ENCODE peak calls at places on chromosomes 16 and 17, in seven cellular contexts. One of them, this sample, is unnamed.

GRCh38 chr17:40557531-40558299 is 7.6 kb downstream of the CCR7 start:
- DNase-seq in stimulated activated CD4-positive, alpha-beta T cell treated with anti-CD3 and anti-CD28 coated beads, Interleukin-4, amount 100 ng/mL, for 4 hours: no peak
- DNase-seq in body of pancreas: no peak
- DNase-seq in cardiac muscle cell: no peak
- DNase-seq in stimulated activated naive CD8-positive, alpha-beta T cell treated with anti-CD3 and anti-CD28 coated beads, Interleukin-15, amount 100 ng/mL, for 72 hours: peak
- DNase-seq in CD4-positive, CD25-positive, alpha-beta regulatory T cell: no peak
- DNase-seq in activated CD4-positive, alpha-beta T cell treated with anti-CD3 and anti-CD28 coated beads for 1 hour: no peak
- DNase-seq in this sample: no peak

GRCh38 chr17:21029032-21029431 is 13.8 kb downstream of the USP22 start:
- DNase-seq in activated CD4-positive, alpha-beta T cell treated with anti-CD3 and anti-CD28 coated beads for 1 hour: no peak
- DNase-seq in cardiac muscle cell: no peak
- DNase-seq in stimulated activated CD4-positive, alpha-beta T cell treated with anti-CD3 and anti-CD28 coated beads, Interleukin-4, amount 100 ng/mL, for 4 hours: peak
- DNase-seq in stimulated activated naive CD8-positive, alpha-beta T cell treated with anti-CD3 and anti-CD28 coated beads, Interleukin-15, amount 100 ng/mL, for 72 hours: peak
- DNase-seq in CD4-positive, CD25-positive, alpha-beta regulatory T cell: peak
- DNase-seq in body of pancreas: peak
- DNase-seq in this sample: no peak

GRCh38 chr17:49554694-49555494 is 20.8 kb upstream of the NXPH3 start:
- DNase-seq in CD4-positive, CD25-positive, alpha-beta regulatory T cell: no peak
- DNase-seq in body of pancreas: no peak
- DNase-seq in stimulated activated CD4-positive, alpha-beta T cell treated with anti-CD3 and anti-CD28 coated beads, Interleukin-4, amount 100 ng/mL, for 4 hours: no peak
- DNase-seq in activated CD4-positive, alpha-beta T cell treated with anti-CD3 and anti-CD28 coated beads for 1 hour: no peak
- DNase-seq in stimulated activated naive CD8-positive, alpha-beta T cell treated with anti-CD3 and anti-CD28 coated beads, Interleukin-15, amount 100 ng/mL, for 72 hours: no peak
- DNase-seq in cardiac muscle cell: no peak
- DNase-seq in this sample: no peak

GRCh38 chr17:76546556-76547182 is 6.8 kb downstream of the PRCD start:
- DNase-seq in CD4-positive, CD25-positive, alpha-beta regulatory T cell: no peak
- DNase-seq in activated CD4-positive, alpha-beta T cell treated with anti-CD3 and anti-CD28 coated beads for 1 hour: no peak
- DNase-seq in stimulated activated CD4-positive, alpha-beta T cell treated with anti-CD3 and anti-CD28 coated beads, Interleukin-4, amount 100 ng/mL, for 4 hours: no peak
- DNase-seq in body of pancreas: no peak
- DNase-seq in stimulated activated naive CD8-positive, alpha-beta T cell treated with anti-CD3 and anti-CD28 coated beads, Interleukin-15, amount 100 ng/mL, for 72 hours: no peak
- DNase-seq in cardiac muscle cell: no peak
- DNase-seq in this sample: no peak

GRCh38 chr17:55635253-55635766 is 87.4 kb downstream of the TMEM100 start:
- DNase-seq in CD4-positive, CD25-positive, alpha-beta regulatory T cell: no peak
- DNase-seq in activated CD4-positive, alpha-beta T cell treated with anti-CD3 and anti-CD28 coated beads for 1 hour: no peak
- DNase-seq in stimulated activated CD4-positive, alpha-beta T cell treated with anti-CD3 and anti-CD28 coated beads, Interleukin-4, amount 100 ng/mL, for 4 hours: no peak
- DNase-seq in stimulated activated naive CD8-positive, alpha-beta T cell treated with anti-CD3 and anti-CD28 coated beads, Interleukin-15, amount 100 ng/mL, for 72 hours: no peak
- DNase-seq in body of pancreas: no peak
- DNase-seq in cardiac muscle cell: no peak
- DNase-seq in this sample: no peak

GRCh38 chr16:75501359-75501758 is 6.1 kb upstream of the CHST6 start:
- DNase-seq in activated CD4-positive, alpha-beta T cell treated with anti-CD3 and anti-CD28 coated beads for 1 hour: no peak
- DNase-seq in stimulated activated CD4-positive, alpha-beta T cell treated with anti-CD3 and anti-CD28 coated beads, Interleukin-4, amount 100 ng/mL, for 4 hours: no peak
- DNase-seq in cardiac muscle cell: no peak
- DNase-seq in stimulated activated naive CD8-positive, alpha-beta T cell treated with anti-CD3 and anti-CD28 coated beads, Interleukin-15, amount 100 ng/mL, for 72 hours: no peak
- DNase-seq in body of pancreas: no peak
- DNase-seq in CD4-positive, CD25-positive, alpha-beta regulatory T cell: no peak
- DNase-seq in this sample: no peak

GRCh38 chr17:37742762-37743611 is 1.9 kb downstream of the HNF1B start:
- DNase-seq in CD4-positive, CD25-positive, alpha-beta regulatory T cell: peak
- DNase-seq in stimulated activated CD4-positive, alpha-beta T cell treated with anti-CD3 and anti-CD28 coated beads, Interleukin-4, amount 100 ng/mL, for 4 hours: no peak
- DNase-seq in body of pancreas: peak
- DNase-seq in cardiac muscle cell: peak
- DNase-seq in stimulated activated naive CD8-positive, alpha-beta T cell treated with anti-CD3 and anti-CD28 coated beads, Interleukin-15, amount 100 ng/mL, for 72 hours: peak
- DNase-seq in activated CD4-positive, alpha-beta T cell treated with anti-CD3 and anti-CD28 coated beads for 1 hour: no peak
- DNase-seq in this sample: no peak

GRCh38 chr17:74137416-74137815 is 66.1 kb upstream of the RPL38 start:
- DNase-seq in activated CD4-positive, alpha-beta T cell treated with anti-CD3 and anti-CD28 coated beads for 1 hour: no peak
- DNase-seq in body of pancreas: no peak
- DNase-seq in CD4-positive, CD25-positive, alpha-beta regulatory T cell: no peak
- DNase-seq in stimulated activated naive CD8-positive, alpha-beta T cell treated with anti-CD3 and anti-CD28 coated beads, Interleukin-15, amount 100 ng/mL, for 72 hours: no peak
- DNase-seq in stimulated activated CD4-positive, alpha-beta T cell treated with anti-CD3 and anti-CD28 coated beads, Interleukin-4, amount 100 ng/mL, for 4 hours: no peak
- DNase-seq in cardiac muscle cell: no peak
- DNase-seq in this sample: no peak

GRCh38 chr17:21019976-21020575 is 22.7 kb downstream of the USP22 start:
- DNase-seq in stimulated activated CD4-positive, alpha-beta T cell treated with anti-CD3 and anti-CD28 coated beads, Interleukin-4, amount 100 ng/mL, for 4 hours: peak
- DNase-seq in body of pancreas: no peak
- DNase-seq in CD4-positive, CD25-positive, alpha-beta regulatory T cell: peak
- DNase-seq in stimulated activated naive CD8-positive, alpha-beta T cell treated with anti-CD3 and anti-CD28 coated beads, Interleukin-15, amount 100 ng/mL, for 72 hours: no peak
- DNase-seq in cardiac muscle cell: no peak
- DNase-seq in activated CD4-positive, alpha-beta T cell treated with anti-CD3 and anti-CD28 coated beads for 1 hour: peak
- DNase-seq in this sample: peak

GRCh38 chr17:79955961-79956735 is 79.5 kb downstream of the TBC1D16 start:
- DNase-seq in cardiac muscle cell: no peak
- DNase-seq in CD4-positive, CD25-positive, alpha-beta regulatory T cell: no peak
- DNase-seq in activated CD4-positive, alpha-beta T cell treated with anti-CD3 and anti-CD28 coated beads for 1 hour: no peak
- DNase-seq in stimulated activated CD4-positive, alpha-beta T cell treated with anti-CD3 and anti-CD28 coated beads, Interleukin-4, amount 100 ng/mL, for 4 hours: no peak
- DNase-seq in stimulated activated naive CD8-positive, alpha-beta T cell treated with anti-CD3 and anti-CD28 coated beads, Interleukin-15, amount 100 ng/mL, for 72 hours: no peak
- DNase-seq in body of pancreas: peak
- DNase-seq in this sample: no peak

GRCh38 chr17:57670769-57671545 is 74.1 kb downstream of the CCDC182 start:
- DNase-seq in activated CD4-positive, alpha-beta T cell treated with anti-CD3 and anti-CD28 coated beads for 1 hour: no peak
- DNase-seq in stimulated activated naive CD8-positive, alpha-beta T cell treated with anti-CD3 and anti-CD28 coated beads, Interleukin-15, amount 100 ng/mL, for 72 hours: peak
- DNase-seq in body of pancreas: no peak
- DNase-seq in cardiac muscle cell: no peak
- DNase-seq in stimulated activated CD4-positive, alpha-beta T cell treated with anti-CD3 and anti-CD28 coated beads, Interleukin-4, amount 100 ng/mL, for 4 hours: no peak
- DNase-seq in CD4-positive, CD25-positive, alpha-beta regulatory T cell: peak
- DNase-seq in this sample: no peak

GRCh38 chr16:25896412-25896811 is 204.7 kb downstream of the HS3ST4 start:
- DNase-seq in CD4-positive, CD25-positive, alpha-beta regulatory T cell: no peak
- DNase-seq in cardiac muscle cell: no peak
- DNase-seq in stimulated activated naive CD8-positive, alpha-beta T cell treated with anti-CD3 and anti-CD28 coated beads, Interleukin-15, amount 100 ng/mL, for 72 hours: no peak
- DNase-seq in body of pancreas: peak
- DNase-seq in activated CD4-positive, alpha-beta T cell treated with anti-CD3 and anti-CD28 coated beads for 1 hour: no peak
- DNase-seq in stimulated activated CD4-positive, alpha-beta T cell treated with anti-CD3 and anti-CD28 coated beads, Interleukin-4, amount 100 ng/mL, for 4 hours: no peak
- DNase-seq in this sample: no peak

GRCh38 chr17:35242158-35242804 is 591 bp upstream of the SLFN5 start:
- DNase-seq in CD4-positive, CD25-positive, alpha-beta regulatory T cell: peak
- DNase-seq in stimulated activated CD4-positive, alpha-beta T cell treated with anti-CD3 and anti-CD28 coated beads, Interleukin-4, amount 100 ng/mL, for 4 hours: peak
- DNase-seq in body of pancreas: peak
- DNase-seq in activated CD4-positive, alpha-beta T cell treated with anti-CD3 and anti-CD28 coated beads for 1 hour: peak
- DNase-seq in cardiac muscle cell: peak
- DNase-seq in stimulated activated naive CD8-positive, alpha-beta T cell treated with anti-CD3 and anti-CD28 coated beads, Interleukin-15, amount 100 ng/mL, for 72 hours: peak
- DNase-seq in this sample: peak

GRCh38 chr17:6507535-6507934 is 48.8 kb downstream of the PITPNM3 start:
- DNase-seq in activated CD4-positive, alpha-beta T cell treated with anti-CD3 and anti-CD28 coated beads for 1 hour: no peak
- DNase-seq in cardiac muscle cell: no peak
- DNase-seq in body of pancreas: no peak
- DNase-seq in stimulated activated CD4-positive, alpha-beta T cell treated with anti-CD3 and anti-CD28 coated beads, Interleukin-4, amount 100 ng/mL, for 4 hours: no peak
- DNase-seq in stimulated activated naive CD8-positive, alpha-beta T cell treated with anti-CD3 and anti-CD28 coated beads, Interleukin-15, amount 100 ng/mL, for 72 hours: no peak
- DNase-seq in CD4-positive, CD25-positive, alpha-beta regulatory T cell: no peak
- DNase-seq in this sample: no peak

GRCh38 chr16:24580665-24581064 is 41.3 kb downstream of the RBBP6 start:
- DNase-seq in stimulated activated CD4-positive, alpha-beta T cell treated with anti-CD3 and anti-CD28 coated beads, Interleukin-4, amount 100 ng/mL, for 4 hours: no peak
- DNase-seq in stimulated activated naive CD8-positive, alpha-beta T cell treated with anti-CD3 and anti-CD28 coated beads, Interleukin-15, amount 100 ng/mL, for 72 hours: no peak
- DNase-seq in cardiac muscle cell: no peak
- DNase-seq in CD4-positive, CD25-positive, alpha-beta regulatory T cell: no peak
- DNase-seq in activated CD4-positive, alpha-beta T cell treated with anti-CD3 and anti-CD28 coated beads for 1 hour: no peak
- DNase-seq in body of pancreas: no peak
- DNase-seq in this sample: no peak

GRCh38 chr17:43823350-43824084 is 9.4 kb downstream of the MPP3 start:
- DNase-seq in cardiac muscle cell: no peak
- DNase-seq in body of pancreas: no peak
- DNase-seq in stimulated activated naive CD8-positive, alpha-beta T cell treated with anti-CD3 and anti-CD28 coated beads, Interleukin-15, amount 100 ng/mL, for 72 hours: no peak
- DNase-seq in CD4-positive, CD25-positive, alpha-beta regulatory T cell: no peak
- DNase-seq in activated CD4-positive, alpha-beta T cell treated with anti-CD3 and anti-CD28 coated beads for 1 hour: no peak
- DNase-seq in stimulated activated CD4-positive, alpha-beta T cell treated with anti-CD3 and anti-CD28 coated beads, Interleukin-4, amount 100 ng/mL, for 4 hours: no peak
- DNase-seq in this sample: no peak

GRCh38 chr16:4052801-4053662 is 63.2 kb downstream of the ADCY9 start:
- DNase-seq in stimulated activated naive CD8-positive, alpha-beta T cell treated with anti-CD3 and anti-CD28 coated beads, Interleukin-15, amount 100 ng/mL, for 72 hours: no peak
- DNase-seq in cardiac muscle cell: peak
- DNase-seq in CD4-positive, CD25-positive, alpha-beta regulatory T cell: no peak
- DNase-seq in stimulated activated CD4-positive, alpha-beta T cell treated with anti-CD3 and anti-CD28 coated beads, Interleukin-4, amount 100 ng/mL, for 4 hours: no peak
- DNase-seq in activated CD4-positive, alpha-beta T cell treated with anti-CD3 and anti-CD28 coated beads for 1 hour: no peak
- DNase-seq in body of pancreas: peak
- DNase-seq in this sample: peak

GRCh38 chr17:83119987-83120864 is 40.8 kb downstream of the METRNL start:
- DNase-seq in cardiac muscle cell: no peak
- DNase-seq in stimulated activated CD4-positive, alpha-beta T cell treated with anti-CD3 and anti-CD28 coated beads, Interleukin-4, amount 100 ng/mL, for 4 hours: no peak
- DNase-seq in activated CD4-positive, alpha-beta T cell treated with anti-CD3 and anti-CD28 coated beads for 1 hour: no peak
- DNase-seq in body of pancreas: no peak
- DNase-seq in CD4-positive, CD25-positive, alpha-beta regulatory T cell: peak
- DNase-seq in stimulated activated naive CD8-positive, alpha-beta T cell treated with anti-CD3 and anti-CD28 coated beads, Interleukin-15, amount 100 ng/mL, for 72 hours: peak
- DNase-seq in this sample: peak

GRCh38 chr16:88923926-88924833 is 52.8 kb downstream of the CBFA2T3 start:
- DNase-seq in stimulated activated CD4-positive, alpha-beta T cell treated with anti-CD3 and anti-CD28 coated beads, Interleukin-4, amount 100 ng/mL, for 4 hours: no peak
- DNase-seq in CD4-positive, CD25-positive, alpha-beta regulatory T cell: no peak
- DNase-seq in stimulated activated naive CD8-positive, alpha-beta T cell treated with anti-CD3 and anti-CD28 coated beads, Interleukin-15, amount 100 ng/mL, for 72 hours: no peak
- DNase-seq in cardiac muscle cell: no peak
- DNase-seq in body of pancreas: peak
- DNase-seq in activated CD4-positive, alpha-beta T cell treated with anti-CD3 and anti-CD28 coated beads for 1 hour: no peak
- DNase-seq in this sample: no peak

GRCh38 chr17:81067331-81067730 is 32.4 kb downstream of the BAIAP2 start:
- DNase-seq in stimulated activated naive CD8-positive, alpha-beta T cell treated with anti-CD3 and anti-CD28 coated beads, Interleukin-15, amount 100 ng/mL, for 72 hours: no peak
- DNase-seq in stimulated activated CD4-positive, alpha-beta T cell treated with anti-CD3 and anti-CD28 coated beads, Interleukin-4, amount 100 ng/mL, for 4 hours: no peak
- DNase-seq in activated CD4-positive, alpha-beta T cell treated with anti-CD3 and anti-CD28 coated beads for 1 hour: no peak
- DNase-seq in CD4-positive, CD25-positive, alpha-beta regulatory T cell: no peak
- DNase-seq in body of pancreas: no peak
- DNase-seq in cardiac muscle cell: no peak
- DNase-seq in this sample: no peak

GRCh38 chr17:7767425-7768021 is 50.0 kb downstream of the DNAH2 start:
- DNase-seq in stimulated activated naive CD8-positive, alpha-beta T cell treated with anti-CD3 and anti-CD28 coated beads, Interleukin-15, amount 100 ng/mL, for 72 hours: no peak
- DNase-seq in body of pancreas: peak
- DNase-seq in activated CD4-positive, alpha-beta T cell treated with anti-CD3 and anti-CD28 coated beads for 1 hour: no peak
- DNase-seq in stimulated activated CD4-positive, alpha-beta T cell treated with anti-CD3 and anti-CD28 coated beads, Interleukin-4, amount 100 ng/mL, for 4 hours: no peak
- DNase-seq in cardiac muscle cell: no peak
- DNase-seq in CD4-positive, CD25-positive, alpha-beta regulatory T cell: no peak
- DNase-seq in this sample: no peak

GRCh38 chr17:77145635-77146632 is 5.2 kb downstream of the SEC14L1 start:
- DNase-seq in stimulated activated naive CD8-positive, alpha-beta T cell treated with anti-CD3 and anti-CD28 coated beads, Interleukin-15, amount 100 ng/mL, for 72 hours: peak
- DNase-seq in cardiac muscle cell: peak
- DNase-seq in CD4-positive, CD25-positive, alpha-beta regulatory T cell: no peak
- DNase-seq in stimulated activated CD4-positive, alpha-beta T cell treated with anti-CD3 and anti-CD28 coated beads, Interleukin-4, amount 100 ng/mL, for 4 hours: no peak
- DNase-seq in activated CD4-positive, alpha-beta T cell treated with anti-CD3 and anti-CD28 coated beads for 1 hour: no peak
- DNase-seq in body of pancreas: peak
- DNase-seq in this sample: no peak